ENCODE peak calls at places on chromosomes 13 and 19, in ten cellular contexts. A is A549, W is adrenal gland, O is H54, K is Peyer's patch, P is GM12892, R is GM12891, M is stomach, D is testis, H is breast epithelium. J is an unnamed sample.

GRCh38 chr19:12783226-12783848 is 7.9 kb upstream of the JUNB start:
- DNase-seq in P (no peak), W (no peak), K (no peak), R (no peak), D (no peak), H (no peak), A (no peak), O (no peak), M (no peak), J (no peak)

GRCh38 chr19:28553005-28553404 is 659.9 kb downstream of the UQCRFS1 start:
- DNase-seq in M (no peak), K (no peak), P (no peak), O (no peak), R (no peak), D (no peak), W (no peak), A (no peak), H (no peak), J (no peak)

GRCh38 chr13:44140146-44140545 is 233.5 kb upstream of the SERP2 start:
- DNase-seq in M (peak), K (peak), A (no peak), P (no peak), D (no peak), R (no peak), O (no peak), H (no peak), W (no peak), J (no peak)

GRCh38 chr13:67043901-67044300 is 186.2 kb downstream of the PCDH9 start:
- DNase-seq in M (no peak), D (no peak), P (no peak), O (no peak), W (no peak), H (no peak), K (no peak), R (no peak), A (no peak), J (no peak)

GRCh38 chr19:31319465-31319864 is 29.8 kb downstream of the TSHZ3 start:
- DNase-seq in M (no peak), H (no peak), D (no peak), P (no peak), R (no peak), K (no peak), W (no peak), A (no peak), O (no peak), J (no peak)

GRCh38 chr13:49693877-49694276 is 2.6 kb upstream of the EBPL start:
- DNase-seq in A (no peak), R (no peak), O (no peak), P (no peak), M (no peak), W (no peak), K (no peak), H (no peak), D (no peak), J (no peak)

GRCh38 chr13:114010401-114011101 is 36.7 kb upstream of the C13orf46 start:
- DNase-seq in W (no peak), M (no peak), A (no peak), D (no peak), P (no peak), H (no peak), O (no peak), K (peak), R (no peak), J (no peak)

GRCh38 chr13:107866666-107867623 is 348.4 kb downstream of the LIG4 start:
- DNase-seq in O (peak), R (no peak), M (no peak), H (no peak), D (peak), K (no peak), W (no peak), P (no peak), A (no peak), J (no peak)

GRCh38 chr13:76764429-76764828 is 121.8 kb downstream of the KCTD12 start:
- DNase-seq in P (no peak), M (no peak), W (peak), H (no peak), K (peak), D (peak), A (no peak), R (no peak), O (no peak), J (peak)

GRCh38 chr13:45162194-45162593 is 38.7 kb downstream of the KCTD4 start:
- DNase-seq in R (no peak), K (no peak), D (no peak), M (no peak), P (no peak), W (no peak), A (no peak), O (no peak), H (no peak), J (no peak)

GRCh38 chr13:40026741-40027140 is 371.3 kb downstream of the COG6 start:
- DNase-seq in R (no peak), K (no peak), W (no peak), M (no peak), A (no peak), D (no peak), P (no peak), O (no peak), H (no peak), J (no peak)

GRCh38 chr13:91142572-91142971 is 204.9 kb upstream of the MIR17HG start:
- DNase-seq in R (no peak), P (no peak), D (no peak), W (no peak), K (no peak), O (no peak), A (no peak), M (no peak), H (no peak), J (no peak)

GRCh38 chr13:76708138-76708537 is 178.1 kb downstream of the KCTD12 start:
- DNase-seq in W (no peak), P (no peak), K (no peak), O (no peak), H (no peak), R (no peak), M (no peak), A (no peak), D (no peak), J (no peak)

GRCh38 chr19:597406-598315 is 8.0 kb downstream of the HCN2 start:
- DNase-seq in P (no peak), A (no peak), O (no peak), M (no peak), W (no peak), D (no peak), K (no peak), R (no peak), H (no peak), J (no peak)

GRCh38 chr13:20191902-20192469 is 752 bp downstream of the GJB2 start:
- DNase-seq in R (peak), K (peak), M (peak), O (no peak), W (peak), P (no peak), A (no peak), D (peak), H (no peak), J (no peak)

GRCh38 chr19:30222428-30222873 is 149.7 kb upstream of the ZNF536 start:
- DNase-seq in O (no peak), W (no peak), R (no peak), P (peak), D (no peak), M (no peak), H (no peak), K (no peak), A (peak), J (no peak)

GRCh38 chr13:37561031-37561430 is 37.5 kb downstream of the POSTN start:
- DNase-seq in P (no peak), A (no peak), D (no peak), K (no peak), W (no peak), R (no peak), O (no peak), H (no peak), M (no peak), J (no peak)

GRCh38 chr13:80047406-80047805 is 293.5 kb downstream of the SPRY2 start:
- DNase-seq in H (no peak), R (no peak), M (no peak), A (no peak), K (no peak), O (no peak), P (no peak), W (no peak), D (no peak), J (no peak)

GRCh38 chr19:49019242-49019932 is 2.5 kb upstream of the LHB start:
- DNase-seq in M (peak), W (peak), R (no peak), K (peak), D (peak), A (peak), H (peak), P (peak), O (peak), J (peak)

GRCh38 chr19:31419871-31420430 is 70.7 kb upstream of the TSHZ3 start:
- DNase-seq in W (no peak), R (no peak), O (no peak), H (no peak), P (no peak), D (no peak), K (no peak), M (no peak), A (no peak), J (no peak)

GRCh38 chr13:35283856-35284255 is 192.6 kb downstream of the MAB21L1 start:
- DNase-seq in R (no peak), A (no peak), M (no peak), O (no peak), K (no peak), P (no peak), W (no peak), H (no peak), D (no peak), J (no peak)

GRCh38 chr19:56091751-56092546 is 29.1 kb downstream of the ZNF787 start:
- DNase-seq in W (no peak), H (peak), M (no peak), D (no peak), A (peak), R (no peak), O (no peak), P (no peak), K (no peak), J (no peak)

GRCh38 chr13:26220575-26220974 is 1.5 kb downstream of the RNF6 start:
- DNase-seq in A (no peak), W (peak), P (no peak), D (no peak), K (no peak), R (no peak), H (no peak), O (no peak), M (no peak), J (peak)

GRCh38 chr19:5023128-5023571 is 54.2 kb downstream of the KDM4B start:
- DNase-seq in A (no peak), O (no peak), M (no peak), K (no peak), D (peak), P (no peak), H (peak), W (peak), R (no peak), J (peak)

GRCh38 chr19:33616857-33617256 is 4.9 kb upstream of the CHST8 start:
- DNase-seq in R (no peak), H (no peak), D (no peak), W (no peak), A (no peak), K (no peak), M (no peak), P (no peak), O (no peak), J (no peak)

GRCh38 chr19:33610588-33610987 is 11.2 kb upstream of the CHST8 start:
- DNase-seq in M (no peak), D (no peak), W (no peak), O (no peak), P (no peak), A (no peak), R (no peak), H (no peak), K (no peak), J (no peak)

GRCh38 chr19:33612928-33613327 is 8.8 kb upstream of the CHST8 start:
- DNase-seq in W (no peak), A (no peak), K (no peak), H (no peak), O (no peak), D (no peak), R (no peak), P (no peak), M (no peak), J (no peak)

GRCh38 chr19:33616346-33616745 is 5.4 kb upstream of the CHST8 start:
- DNase-seq in M (no peak), R (no peak), W (no peak), O (no peak), A (no peak), K (no peak), D (no peak), H (no peak), P (no peak), J (no peak)

GRCh38 chr19:33613601-33614000 is 8.2 kb upstream of the CHST8 start:
- DNase-seq in K (no peak), W (no peak), M (no peak), R (no peak), D (no peak), H (no peak), O (no peak), P (no peak), A (no peak), J (no peak)
- TF ChIP-seq POLR2A in K (no peak), W (no peak), M (no peak), R (no peak), D (no peak), H (no peak), O (no peak), P (no peak), A (no peak), J (no peak)

GRCh38 chr13:23583491-23583890 is 13.3 kb downstream of the TNFRSF19 start:
- DNase-seq in A (no peak), K (no peak), H (no peak), P (no peak), W (no peak), M (no peak), O (no peak), D (no peak), R (no peak), J (no peak)

GRCh38 chr13:23579886-23580706 is 9.9 kb downstream of the TNFRSF19 start:
- DNase-seq in K (no peak), W (no peak), P (no peak), M (no peak), O (no peak), A (no peak), R (no peak), H (no peak), D (no peak), J (no peak)

GRCh38 chr13:23578411-23579071 is 8.3 kb downstream of the TNFRSF19 start:
- DNase-seq in W (peak), O (peak), A (peak), D (peak), K (peak), H (peak), M (peak), R (peak), P (peak), J (peak)

GRCh38 chr13:23575632-23576031 is 5.4 kb downstream of the TNFRSF19 start:
- DNase-seq in H (no peak), W (no peak), R (no peak), D (no peak), A (no peak), O (no peak), K (no peak), M (no peak), P (no peak), J (no peak)

DNA sequence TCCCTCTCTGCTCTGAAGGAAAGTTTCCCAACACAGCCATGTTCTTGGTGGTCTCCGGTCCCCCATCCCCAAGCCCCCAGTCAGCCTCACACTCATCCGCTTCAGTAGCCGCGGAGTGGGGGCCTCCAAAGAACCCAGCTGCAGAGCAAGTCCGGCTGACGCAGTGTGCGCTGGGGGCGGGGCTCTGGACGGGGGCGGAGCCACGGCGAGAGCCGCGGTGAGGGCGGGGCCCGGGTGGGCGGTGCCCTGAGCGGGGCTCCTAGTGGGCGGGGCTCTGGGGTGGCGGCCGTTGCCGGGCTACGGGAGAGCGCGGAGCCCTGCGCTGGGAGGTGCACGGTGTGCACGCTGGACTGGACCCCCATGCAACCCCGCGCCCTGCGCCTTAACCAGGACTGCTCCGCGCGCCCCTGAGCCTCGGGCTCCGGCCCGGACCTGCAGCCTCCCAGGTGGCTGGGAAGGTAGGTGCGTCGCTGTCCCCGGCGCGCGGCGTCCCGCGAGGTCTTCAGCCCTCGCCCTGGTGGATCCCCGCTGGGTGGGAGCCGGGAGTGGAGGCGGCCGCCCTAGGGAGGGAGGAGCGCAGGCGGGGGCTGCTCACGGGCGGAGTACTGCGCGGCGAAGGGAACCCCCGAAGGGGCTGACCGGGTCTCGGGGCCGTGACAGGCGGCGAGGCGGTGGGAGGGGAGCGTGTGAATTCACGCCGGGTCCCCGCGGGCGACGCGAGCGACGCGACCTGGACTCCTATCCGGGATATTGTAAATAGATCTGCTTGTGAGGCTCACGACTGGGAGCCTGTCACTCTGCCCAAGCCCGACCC is 9.1 kb downstream of the TNFRSF19 start:
- DNase-seq in A (peak), P (peak), M (peak), O (peak), H (peak), D (peak), K (peak), W (peak), R (peak), J (peak)
- TF ChIP-seq POLR2A in A (peak), P (peak), M (no peak), O (no peak), H (peak), D (no peak), K (no peak), W (no peak), R (no peak), J (peak)

GRCh38 chr19:2902590-2903218 is 2.0 kb downstream of the ZNF57 start:
- DNase-seq in D (no peak), M (no peak), P (no peak), W (no peak), H (no peak), K (no peak), O (no peak), A (no peak), R (no peak), J (no peak)

GRCh38 chr19:2896694-2897093 is 4.0 kb upstream of the ZNF57 start:
- DNase-seq in R (no peak), D (no peak), A (no peak), H (no peak), K (no peak), W (no peak), O (no peak), M (no peak), P (no peak), J (no peak)

GRCh38 chr19:2905918-2906519 is 5.3 kb downstream of the ZNF57 start:
- DNase-seq in W (no peak), D (no peak), H (no peak), M (no peak), K (peak), P (no peak), R (no peak), A (no peak), O (no peak), J (no peak)

GRCh38 chr19:2900296-2901252 is at the start of gene ZNF57:
- DNase-seq in A (peak), O (peak), K (peak), W (peak), P (peak), M (peak), R (peak), D (peak), H (peak), J (peak)
- TF ChIP-seq POLR2A in A (peak), O (peak), K (peak), W (no peak), P (peak), M (no peak), R (no peak), D (no peak), H (no peak), J (peak)

GRCh38 chr13:30412351-30412750 is 9.9 kb upstream of the UBE2L5 start:
- DNase-seq in M (no peak), R (no peak), W (no peak), H (no peak), K (no peak), O (no peak), D (no peak), A (no peak), P (no peak), J (no peak)

GRCh38 chr13:30410705-30411125 is 11.6 kb upstream of the UBE2L5 start:
- DNase-seq in M (no peak), O (no peak), H (no peak), R (no peak), D (no peak), W (no peak), K (no peak), A (no peak), P (no peak), J (no peak)

GRCh38 chr13:30406779-30407416 is 15.4 kb upstream of the UBE2L5 start:
- DNase-seq in M (no peak), H (no peak), P (no peak), O (no peak), A (no peak), R (no peak), K (no peak), D (no peak), W (no peak), J (no peak)

GRCh38 chr13:30409911-30410704 is 12.2 kb upstream of the UBE2L5 start:
- DNase-seq in A (no peak), M (no peak), P (no peak), W (peak), K (no peak), H (no peak), R (no peak), O (peak), D (peak), J (peak)

GRCh38 chr13:30408319-30409101 is 13.8 kb upstream of the UBE2L5 start:
- DNase-seq in W (peak), R (peak), H (peak), M (peak), O (peak), P (peak), D (peak), K (peak), A (peak), J (peak)
- TF ChIP-seq POLR2A in W (no peak), R (no peak), H (no peak), M (no peak), O (no peak), P (no peak), D (no peak), K (no peak), A (peak), J (peak)

DNA sequence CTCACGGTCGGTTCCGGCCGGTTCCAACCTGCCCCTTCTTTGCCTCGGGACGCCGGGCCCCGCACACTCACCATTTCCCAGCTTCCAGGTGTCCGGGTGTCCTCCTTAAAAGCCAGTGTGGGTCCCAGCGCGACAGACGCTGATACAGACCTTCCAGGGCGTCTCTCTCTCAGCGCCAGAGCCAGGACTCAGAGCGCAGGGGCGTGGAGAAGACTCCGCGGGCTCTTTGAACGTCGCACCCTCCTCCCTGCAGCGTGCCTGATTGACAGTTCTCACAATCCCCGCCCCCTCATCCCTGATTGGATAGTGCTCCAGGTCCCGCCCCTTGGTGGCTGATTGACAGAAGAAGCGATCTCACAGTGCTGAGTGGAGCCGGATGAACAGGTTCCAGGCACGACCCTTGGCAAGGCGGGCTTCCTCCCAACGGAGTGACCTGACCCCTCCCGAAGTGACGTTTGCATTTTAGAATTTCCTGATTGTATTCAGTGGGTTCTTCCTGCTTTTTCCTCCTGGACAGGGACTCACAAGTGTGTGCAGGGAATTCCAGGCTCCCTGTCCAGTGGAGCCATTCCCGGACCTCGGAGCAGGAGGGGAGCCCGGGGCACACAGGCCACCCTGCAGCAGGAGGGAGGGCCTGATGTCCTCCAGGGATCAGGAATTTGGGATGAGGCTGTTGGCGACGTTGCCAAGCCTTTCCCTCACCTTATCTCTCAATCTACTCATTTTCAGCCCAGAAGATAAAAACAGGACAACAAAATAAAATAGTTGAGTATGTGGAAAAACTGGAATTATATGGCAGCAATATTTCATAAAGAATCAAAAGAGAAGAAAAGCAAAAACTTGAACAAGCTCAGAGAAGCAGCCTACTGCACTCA is at the start of gene ZNF823:
- DNase-seq in H (peak), R (peak), D (peak), M (peak), P (peak), O (peak), A (peak), W (peak), K (peak), J (peak)
- TF ChIP-seq POLR2A in H (peak), R (no peak), D (peak), M (no peak), P (peak), O (peak), A (peak), W (peak), K (peak), J (peak)

GRCh38 chr19:46416077-46416709 is 2.8 kb upstream of the CCDC8 start:
- DNase-seq in H (peak), D (peak), A (peak), R (no peak), O (peak), W (peak), K (peak), M (peak), P (no peak), J (peak)

GRCh38 chr19:46411088-46412033 is 2.0 kb downstream of the CCDC8 start:
- DNase-seq in R (no peak), O (no peak), H (no peak), P (no peak), W (no peak), K (no peak), M (no peak), A (no peak), D (no peak), J (no peak)

GRCh38 chr19:46412983-46413261 is 442 bp downstream of the CCDC8 start:
- DNase-seq in O (no peak), M (no peak), D (no peak), H (no peak), K (no peak), W (no peak), R (no peak), P (no peak), A (no peak), J (no peak)

GRCh38 chr19:46412034-46412982 is 1.1 kb downstream of the CCDC8 start:
- DNase-seq in R (no peak), M (no peak), K (no peak), H (no peak), O (no peak), A (no peak), D (no peak), W (no peak), P (no peak), J (no peak)

GRCh38 chr19:46413262-46414031 is at the start of gene CCDC8:
- DNase-seq in R (no peak), D (peak), M (no peak), O (no peak), A (no peak), K (no peak), P (no peak), W (peak), H (peak), J (peak)
- TF ChIP-seq POLR2A in R (no peak), D (peak), M (no peak), O (no peak), A (no peak), K (no peak), P (no peak), W (peak), H (peak), J (peak)